ENCODE peak calls at places on chromosomes 12 and 14, in four cellular contexts. O is bronchial epithelial cell, W is GM10248, L is mesothelial cell of epicardium. Q is an unnamed sample.

GRCh38 chr12:13597166-13597565 is 384.2 kb downstream of the GRIN2B start:
- DNase-seq in W (no peak), O (no peak), L (no peak), Q (no peak)

GRCh38 chr12:112599871-112600270 is 181.1 kb downstream of the PTPN11 start:
- DNase-seq in W (no peak), L (no peak), O (peak; percentile 68), Q (peak; percentile 50)

GRCh38 chr14:82511399-82511798 is 977.7 kb upstream of the SEL1L start:
- DNase-seq in L (no peak), O (no peak), W (no peak), Q (no peak)

GRCh38 chr12:57175428-57176138 is 28.2 kb upstream of the LRP1-AS start:
- DNase-seq in L (peak; percentile 46), O (peak; percentile 95), W (peak; percentile 77), Q (peak; percentile 85)

GRCh38 chr12:105329926-105330282 is 587 bp upstream of the C12orf75 start:
- DNase-seq in W (no peak), L (no peak), O (no peak), Q (no peak)

GRCh38 chr14:102568115-102568614 is 24.3 kb upstream of the RCOR1 start:
- DNase-seq in L (no peak), O (peak; percentile 80), W (no peak), Q (no peak)

GRCh38 chr12:103773109-103773905 is 67.7 kb downstream of the NT5DC3 start:
- DNase-seq in L (no peak), O (no peak), W (no peak), Q (no peak)

GRCh38 chr12:113241191-113242017 is 20.1 kb downstream of the TPCN1 start:
- DNase-seq in L (no peak), W (no peak), O (peak; percentile 98), Q (peak; percentile 82)

GRCh38 chr12:70332236-70332635 is 33.9 kb upstream of the KCNMB4 start:
- DNase-seq in W (no peak), L (no peak), O (peak; percentile 37), Q (no peak)

GRCh38 chr12:64392221-64392620 is 1.7 kb upstream of the C12orf56 start:
- DNase-seq in O (peak; percentile 56), W (peak; percentile 45), L (no peak), Q (peak; percentile 71)

GRCh38 chr14:22220427-22220826 is 368.6 kb downstream of the DAD1 start:
- DNase-seq in L (no peak), W (no peak), O (peak; percentile 49), Q (no peak)
- TF ChIP-seq CTCF in L (no peak), W (no peak), O (peak; percentile 13), Q (peak; percentile 5)

GRCh38 chr14:25537846-25538455 is 488.0 kb upstream of the STXBP6 start:
- DNase-seq in L (no peak), O (peak; percentile 3), W (no peak), Q (peak; percentile 36)
- TF ChIP-seq CTCF in L (peak; percentile 53), O (peak; percentile 23), W (peak; percentile 15), Q (peak; percentile 68)

GRCh38 chr12:98645572-98646067 is 530 bp downstream of the APAF1 start:
- DNase-seq in L (no peak), O (peak; percentile 22), W (peak; percentile 24), Q (peak; percentile 13)
- TF ChIP-seq CTCF in L (no peak), O (no peak), W (no peak), Q (no peak)

DNA sequence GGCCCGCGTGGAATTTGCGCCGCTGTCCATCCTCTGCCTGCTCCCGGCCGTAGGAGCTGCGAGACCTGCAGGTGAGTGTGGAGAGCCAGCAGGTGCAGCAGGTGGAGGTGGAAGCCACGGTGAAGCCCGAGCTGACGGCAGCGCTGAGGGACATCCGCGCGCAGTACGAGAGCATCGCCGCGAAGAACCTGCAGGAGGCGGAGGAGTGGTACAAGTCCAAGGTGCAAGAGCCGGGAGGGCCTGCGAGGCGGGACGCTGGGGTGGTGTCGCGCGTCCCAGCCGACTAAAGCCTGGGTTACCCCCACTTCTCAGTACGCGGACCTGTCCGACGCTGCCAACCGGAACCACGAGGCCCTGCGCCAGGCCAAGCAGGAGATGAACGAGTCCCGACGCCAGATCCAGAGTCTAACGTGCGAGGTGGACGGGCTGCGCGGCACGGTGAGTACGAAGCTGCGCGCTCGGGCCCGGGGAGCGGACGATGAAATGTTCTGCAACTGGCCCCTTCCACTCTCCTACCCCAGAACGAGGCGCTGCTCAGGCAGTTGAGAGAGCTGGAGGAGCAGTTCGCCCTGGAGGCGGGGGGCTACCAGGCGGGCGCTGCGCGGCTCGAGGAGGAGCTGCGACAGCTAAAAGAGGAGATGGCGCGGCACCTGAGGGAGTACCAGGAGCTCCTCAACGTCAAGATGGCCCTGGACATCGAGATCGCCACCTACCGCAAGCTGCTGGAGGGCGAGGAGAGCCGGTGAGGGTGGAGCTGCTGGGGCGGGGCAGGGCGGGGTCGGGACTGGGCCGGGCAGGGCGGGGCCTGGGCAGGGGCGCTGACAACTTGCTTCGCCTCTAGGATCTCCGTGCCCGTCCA is 2.1 kb downstream of the PRPH start:
- DNase-seq in O (no peak), L (no peak), W (peak; percentile 73), Q (no peak)
- TF ChIP-seq CTCF in O (peak; percentile 4), L (peak; percentile 65), W (peak; percentile 6), Q (no peak)

GRCh38 chr14:96698846-96699543 is 98.2 kb upstream of the VRK1 start:
- DNase-seq in L (no peak), W (peak; percentile 79), O (no peak), Q (no peak)
- TF ChIP-seq CTCF in L (no peak), W (peak; percentile 35), O (no peak), Q (no peak)

GRCh38 chr12:96344124-96344695 is 56.0 kb downstream of the CDK17 start:
- DNase-seq in L (no peak), W (no peak), O (no peak), Q (no peak)

GRCh38 chr12:96338852-96339478 is 61.3 kb downstream of the CDK17 start:
- DNase-seq in L (no peak), O (no peak), W (no peak), Q (no peak)

GRCh38 chr12:96347130-96347699 is 53.0 kb downstream of the CDK17 start:
- DNase-seq in L (no peak), W (no peak), O (no peak), Q (no peak)

GRCh38 chr12:96343347-96343954 is 56.8 kb downstream of the CDK17 start:
- DNase-seq in W (peak; percentile 29), O (no peak), L (no peak), Q (peak; percentile 57)
- TF ChIP-seq CTCF in W (no peak), O (no peak), L (no peak), Q (no peak)

GRCh38 chr12:6052940-6053329 is 71.5 kb downstream of the VWF start:
- DNase-seq in W (no peak), O (no peak), L (no peak), Q (peak; percentile 17)

GRCh38 chr12:6052206-6052939 is 72.1 kb downstream of the VWF start:
- DNase-seq in L (no peak), O (no peak), W (no peak), Q (no peak)

GRCh38 chr12:6049992-6050391 is 74.5 kb downstream of the VWF start:
- DNase-seq in L (no peak), O (no peak), W (no peak), Q (no peak)

GRCh38 chr12:6056406-6057211 is 67.9 kb downstream of the VWF start:
- DNase-seq in O (no peak), L (no peak), W (no peak), Q (no peak)

DNA sequence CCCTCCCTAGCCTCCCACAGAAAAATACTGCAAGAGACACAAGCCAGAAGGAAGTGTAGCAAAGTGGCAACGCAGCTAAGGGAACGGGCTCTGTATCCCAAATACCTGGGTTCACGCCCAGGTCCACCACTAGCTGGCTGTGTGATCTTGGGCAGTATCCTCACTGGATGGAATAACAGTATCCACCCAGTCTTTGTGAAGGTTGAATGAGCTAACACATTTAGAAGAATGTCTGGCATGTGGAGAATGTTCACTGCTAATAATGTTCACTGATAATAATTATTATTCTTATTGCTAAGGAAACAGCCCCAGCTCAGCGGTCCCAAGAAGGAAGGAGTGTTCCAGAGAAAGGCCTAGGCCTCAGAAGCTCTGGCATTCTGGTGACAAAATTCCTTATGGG is 70.9 kb downstream of the VWF start:
- DNase-seq in L (no peak), W (no peak), O (no peak), Q (no peak)
- TF ChIP-seq CTCF in L (no peak), W (no peak), O (no peak), Q (no peak)

Q was measured in fibroblast of mammary gland.